ENCODE peak calls at places on chromosomes 2 and 18, in seven cellular contexts. One of them, this sample, is unnamed.

GRCh38 chr2:79982445-79982844 is 322.1 kb downstream of the LRRTM1 start:
- DNase-seq in trophoblast cell: no peak
- DNase-seq in H1: peak; percentile 73
- DNase-seq in H9: peak; percentile 71
- DNase-seq in mesenchymal stem cell: no peak
- DNase-seq in neuronal stem cell: no peak
- DNase-seq in IMR-90: no peak
- DNase-seq in this sample: peak; percentile 79

GRCh38 chr2:233079953-233080835 is 20.1 kb downstream of the INPP5D start:
- DNase-seq in H9: no peak
- DNase-seq in trophoblast cell: no peak
- DNase-seq in mesenchymal stem cell: no peak
- DNase-seq in H1: no peak
- DNase-seq in neuronal stem cell: no peak
- DNase-seq in IMR-90: no peak
- DNase-seq in this sample: no peak

GRCh38 chr2:181468313-181468712 is 11.1 kb downstream of the ITGA4 start:
- DNase-seq in mesenchymal stem cell: no peak
- DNase-seq in neuronal stem cell: no peak
- DNase-seq in trophoblast cell: no peak
- DNase-seq in H9: no peak
- DNase-seq in IMR-90: no peak
- DNase-seq in H1: no peak
- DNase-seq in this sample: peak; percentile 31

GRCh38 chr18:23498062-23498582 is 5.2 kb upstream of the RMC1 start:
- DNase-seq in neuronal stem cell: no peak
- DNase-seq in mesenchymal stem cell: no peak
- DNase-seq in H1: no peak
- DNase-seq in IMR-90: no peak
- DNase-seq in trophoblast cell: no peak
- DNase-seq in H9: no peak
- DNase-seq in this sample: no peak

GRCh38 chr2:85470850-85471800 is 52.6 kb downstream of the SH2D6 start:
- DNase-seq in trophoblast cell: peak; percentile 5
- DNase-seq in mesenchymal stem cell: no peak
- DNase-seq in neuronal stem cell: no peak
- DNase-seq in H1: no peak
- DNase-seq in H9: no peak
- DNase-seq in IMR-90: peak; percentile 42
- DNase-seq in this sample: no peak

GRCh38 chr2:217813828-217814227 is 189.0 kb downstream of the TNS1 start:
- DNase-seq in trophoblast cell: no peak
- DNase-seq in neuronal stem cell: no peak
- DNase-seq in H1: no peak
- DNase-seq in mesenchymal stem cell: no peak
- DNase-seq in H9: no peak
- DNase-seq in IMR-90: no peak
- DNase-seq in this sample: no peak

GRCh38 chr2:190467575-190468083 is 59.5 kb downstream of the MFSD6 start:
- DNase-seq in neuronal stem cell: peak; percentile 4
- DNase-seq in IMR-90: peak; percentile 23
- DNase-seq in trophoblast cell: no peak
- DNase-seq in H9: no peak
- DNase-seq in H1: no peak
- DNase-seq in mesenchymal stem cell: no peak
- DNase-seq in this sample: no peak

GRCh38 chr2:98465456-98466201 is 21.0 kb downstream of the INPP4A start:
- DNase-seq in H9: no peak
- DNase-seq in IMR-90: peak; percentile 42
- DNase-seq in H1: no peak
- DNase-seq in mesenchymal stem cell: peak; percentile 55
- DNase-seq in trophoblast cell: no peak
- DNase-seq in neuronal stem cell: no peak
- DNase-seq in this sample: no peak

GRCh38 chr2:201858781-201859180 is 52.4 kb downstream of the CDK15 start:
- DNase-seq in neuronal stem cell: no peak
- DNase-seq in H9: peak; percentile 79
- DNase-seq in mesenchymal stem cell: peak; percentile 88
- DNase-seq in IMR-90: peak; percentile 57
- DNase-seq in trophoblast cell: no peak
- DNase-seq in H1: peak; percentile 73
- DNase-seq in this sample: peak; percentile 81

GRCh38 chr2:39135678-39136259 is 14.9 kb upstream of the SOS1 start:
- DNase-seq in IMR-90: no peak
- DNase-seq in mesenchymal stem cell: no peak
- DNase-seq in neuronal stem cell: no peak
- DNase-seq in H9: no peak
- DNase-seq in H1: no peak
- DNase-seq in trophoblast cell: no peak
- DNase-seq in this sample: no peak
- H3K4me2 ChIP-seq in IMR-90: no peak overlapping the region
- H3K4me2 ChIP-seq in mesenchymal stem cell: no peak overlapping the region
- H3K4me2 ChIP-seq in neuronal stem cell: no peak overlapping the region
- H3K4me2 ChIP-seq in H9: no peak overlapping the region
- H3K4me2 ChIP-seq in H1: no peak overlapping the region
- H3K4me2 ChIP-seq in trophoblast cell: no peak overlapping the region
- H3K4me2 ChIP-seq in this sample: no peak overlapping the region

DNA sequence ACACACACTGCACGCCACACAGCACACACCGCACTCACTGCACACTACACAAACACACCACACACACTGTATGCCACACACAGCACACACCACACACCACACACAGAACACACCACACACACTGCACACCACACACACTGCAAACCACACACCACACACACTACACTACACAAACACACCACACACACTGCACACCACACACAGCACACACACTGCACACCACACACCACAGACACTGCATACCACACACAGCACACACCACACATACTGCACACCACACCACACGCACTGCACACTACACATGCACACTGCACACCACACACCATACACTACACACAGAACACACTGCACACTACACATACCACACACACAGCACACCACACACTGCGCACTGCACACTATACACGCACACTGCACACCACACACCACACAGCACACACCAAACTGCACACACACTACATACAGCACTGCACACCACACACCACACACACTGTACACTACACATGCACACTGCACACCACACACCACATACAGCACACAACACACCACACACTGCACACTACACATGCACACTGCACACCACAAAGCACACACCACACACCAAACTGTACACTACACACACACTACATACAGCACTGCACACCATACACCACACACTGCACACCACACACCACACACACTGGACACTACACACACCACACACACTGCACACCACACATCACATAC is 59.6 kb downstream of the ASB1 start:
- DNase-seq in trophoblast cell: no peak
- DNase-seq in H9: peak; percentile 17
- DNase-seq in mesenchymal stem cell: no peak
- DNase-seq in H1: no peak
- DNase-seq in neuronal stem cell: no peak
- DNase-seq in IMR-90: no peak
- DNase-seq in this sample: no peak
- H3K23ac ChIP-seq in trophoblast cell: peak overlapping the region; percentile 58
- H3K23ac ChIP-seq in H9: no peak overlapping the region
- H3K23ac ChIP-seq in mesenchymal stem cell: no peak overlapping the region
- H3K23ac ChIP-seq in H1: no peak overlapping the region
- H3K23ac ChIP-seq in neuronal stem cell: peak overlapping the region; percentile 92
- H3K23ac ChIP-seq in IMR-90: no peak overlapping the region
- H3K23ac ChIP-seq in this sample: no peak overlapping the region

GRCh38 chr2:164898475-164898874 is 56.9 kb downstream of the SLC38A11 start:
- DNase-seq in IMR-90: peak; percentile 86
- DNase-seq in H9: no peak
- DNase-seq in mesenchymal stem cell: peak; percentile 65
- DNase-seq in trophoblast cell: peak; percentile 87
- DNase-seq in H1: no peak
- DNase-seq in neuronal stem cell: no peak
- DNase-seq in this sample: no peak
- H3K4me2 ChIP-seq in IMR-90: peak overlapping the region; percentile 57
- H3K4me2 ChIP-seq in H9: no peak overlapping the region
- H3K4me2 ChIP-seq in mesenchymal stem cell: no peak overlapping the region
- H3K4me2 ChIP-seq in trophoblast cell: no peak overlapping the region
- H3K4me2 ChIP-seq in H1: no peak overlapping the region
- H3K4me2 ChIP-seq in neuronal stem cell: no peak overlapping the region
- H3K4me2 ChIP-seq in this sample: no peak overlapping the region

GRCh38 chr2:12437144-12437543 is 279.6 kb upstream of the TRIB2 start:
- DNase-seq in trophoblast cell: no peak
- DNase-seq in IMR-90: no peak
- DNase-seq in H1: no peak
- DNase-seq in neuronal stem cell: no peak
- DNase-seq in H9: no peak
- DNase-seq in mesenchymal stem cell: no peak
- DNase-seq in this sample: no peak

GRCh38 chr2:12432985-12433640 is 283.6 kb upstream of the TRIB2 start:
- DNase-seq in trophoblast cell: no peak
- DNase-seq in mesenchymal stem cell: no peak
- DNase-seq in neuronal stem cell: no peak
- DNase-seq in H9: no peak
- DNase-seq in H1: no peak
- DNase-seq in IMR-90: peak; percentile 58
- DNase-seq in this sample: no peak

GRCh38 chr2:12436483-12436882 is 280.3 kb upstream of the TRIB2 start:
- DNase-seq in trophoblast cell: no peak
- DNase-seq in mesenchymal stem cell: peak; percentile 35
- DNase-seq in H9: no peak
- DNase-seq in neuronal stem cell: no peak
- DNase-seq in H1: no peak
- DNase-seq in IMR-90: peak; percentile 62
- DNase-seq in this sample: no peak

GRCh38 chr2:12433641-12433990 is 283.1 kb upstream of the TRIB2 start:
- DNase-seq in neuronal stem cell: no peak
- DNase-seq in trophoblast cell: no peak
- DNase-seq in H9: no peak
- DNase-seq in IMR-90: no peak
- DNase-seq in H1: no peak
- DNase-seq in mesenchymal stem cell: no peak
- DNase-seq in this sample: peak; percentile 23

DNA sequence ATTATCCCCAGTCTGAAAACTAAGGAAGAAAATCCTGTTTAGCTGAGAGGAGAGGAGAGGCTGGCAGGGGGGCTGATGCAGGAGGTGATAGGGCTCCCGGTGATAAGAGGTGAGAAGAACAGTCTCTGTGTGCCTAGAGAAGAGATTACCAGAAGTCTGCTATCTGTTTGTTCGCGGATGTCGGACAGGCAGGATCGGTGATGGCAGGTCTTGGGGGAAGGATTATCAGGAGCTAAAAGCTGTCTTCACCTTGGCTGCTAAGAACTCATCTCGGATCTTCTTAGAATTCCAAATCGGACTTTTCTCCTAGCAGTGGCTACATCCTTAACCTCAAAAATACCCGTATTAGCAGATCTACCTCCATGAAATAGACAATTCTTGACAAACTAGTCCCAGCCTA is 282.1 kb upstream of the TRIB2 start:
- DNase-seq in H9: no peak
- DNase-seq in mesenchymal stem cell: no peak
- DNase-seq in neuronal stem cell: no peak
- DNase-seq in trophoblast cell: no peak
- DNase-seq in IMR-90: no peak
- DNase-seq in H1: no peak
- DNase-seq in this sample: peak; percentile 87
- H3K23ac ChIP-seq in H9: no peak overlapping the region
- H3K23ac ChIP-seq in mesenchymal stem cell: no peak overlapping the region
- H3K23ac ChIP-seq in neuronal stem cell: no peak overlapping the region
- H3K23ac ChIP-seq in trophoblast cell: no peak overlapping the region
- H3K23ac ChIP-seq in IMR-90: no peak overlapping the region
- H3K23ac ChIP-seq in H1: no peak overlapping the region
- H3K23ac ChIP-seq in this sample: no peak overlapping the region

DNA sequence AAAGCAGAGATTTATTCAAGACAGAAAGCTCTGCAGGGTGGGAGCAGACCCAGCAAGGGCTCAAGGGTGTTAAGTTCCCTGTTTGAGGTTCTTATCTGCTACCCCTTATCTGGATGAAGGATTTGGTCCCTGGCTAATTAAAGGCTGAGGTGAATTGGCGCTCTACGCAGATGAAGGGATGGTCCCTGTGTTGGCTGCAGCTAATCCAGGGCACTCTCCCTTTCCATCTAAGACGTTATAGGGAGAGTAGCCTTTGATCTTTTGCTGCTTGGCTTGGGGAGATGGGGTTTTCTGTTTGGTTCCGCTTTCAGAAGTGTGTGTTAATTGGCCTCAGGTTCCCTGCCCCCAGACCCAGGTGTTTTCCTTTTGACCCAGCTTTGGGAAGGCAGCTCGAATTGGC is 17.0 kb downstream of the FAM228A start:
- DNase-seq in neuronal stem cell: no peak
- DNase-seq in trophoblast cell: no peak
- DNase-seq in H1: peak; percentile 29
- DNase-seq in mesenchymal stem cell: no peak
- DNase-seq in H9: no peak
- DNase-seq in IMR-90: no peak
- DNase-seq in this sample: peak; percentile 92
- H3K4me2 ChIP-seq in neuronal stem cell: no peak overlapping the region
- H3K4me2 ChIP-seq in trophoblast cell: no peak overlapping the region
- H3K4me2 ChIP-seq in H1: no peak overlapping the region
- H3K4me2 ChIP-seq in mesenchymal stem cell: no peak overlapping the region
- H3K4me2 ChIP-seq in H9: no peak overlapping the region
- H3K4me2 ChIP-seq in IMR-90: no peak overlapping the region
- H3K4me2 ChIP-seq in this sample: no peak overlapping the region

DNA sequence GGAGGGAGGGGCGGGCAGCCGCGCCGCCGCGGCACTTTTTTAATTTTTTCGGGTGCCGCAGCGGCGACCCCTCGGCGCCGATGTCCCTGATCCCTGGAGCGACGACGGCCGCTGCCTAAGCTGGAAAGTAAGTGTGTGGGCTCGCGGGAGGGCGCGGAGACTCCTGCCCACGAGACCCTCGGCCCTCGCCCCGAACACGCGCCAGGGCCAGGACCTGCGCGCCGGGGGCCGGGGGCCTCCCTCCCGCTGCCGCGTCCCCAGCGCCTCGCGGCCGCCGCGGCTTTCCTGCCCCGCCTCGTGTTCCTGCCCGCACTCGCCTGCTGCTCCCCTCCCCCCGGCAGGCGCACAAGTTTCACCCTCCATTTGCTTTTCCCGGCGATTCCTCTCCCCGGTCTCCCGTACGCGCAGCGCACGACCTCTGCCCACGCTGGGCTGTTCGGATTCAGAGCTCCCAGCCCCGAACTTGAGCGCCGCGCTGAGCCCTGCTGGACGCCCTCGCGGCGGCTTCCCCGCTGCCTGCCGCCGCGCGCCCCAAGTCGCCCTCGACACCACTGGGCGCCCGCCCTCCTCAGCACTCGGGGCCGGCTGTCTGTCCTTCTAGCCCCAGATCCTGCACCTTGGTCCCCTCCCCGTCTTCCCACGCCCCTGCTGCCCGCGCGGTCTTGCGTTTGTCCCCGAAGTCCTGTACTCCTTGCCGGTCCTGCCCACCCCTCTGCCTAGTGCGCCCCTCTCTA is 507 bp downstream of the PKP4 start:
- DNase-seq in trophoblast cell: peak; percentile 46
- DNase-seq in H9: peak; percentile 71
- DNase-seq in mesenchymal stem cell: peak; percentile 80
- DNase-seq in IMR-90: peak; percentile 61
- DNase-seq in H1: peak; percentile 86
- DNase-seq in neuronal stem cell: peak; percentile 61
- DNase-seq in this sample: peak; percentile 80
- H3K23ac ChIP-seq in trophoblast cell: no peak overlapping the region
- H3K23ac ChIP-seq in H9: no peak overlapping the region
- H3K23ac ChIP-seq in mesenchymal stem cell: no peak overlapping the region
- H3K23ac ChIP-seq in IMR-90: peak overlapping the region; percentile 63
- H3K23ac ChIP-seq in H1: no peak overlapping the region
- H3K23ac ChIP-seq in neuronal stem cell: peak overlapping the region; percentile 98
- H3K23ac ChIP-seq in this sample: peak overlapping the region; percentile 45